ENCODE peak calls at places on chromosomes 11 and 22, in four cellular contexts. X is GM12864, Q is retinal pigment epithelial cell, F is foreskin fibroblast. J is an unnamed sample.

GRCh38 chr11:103228807-103229206 is 119.6 kb downstream of the DYNC2H1 start:
- DNase-seq in X (no peak), Q (peak), F (no peak), J (no peak)

GRCh38 chr11:45489281-45489906 is 176.0 kb downstream of the CHST1 start:
- DNase-seq in X (no peak), Q (no peak), F (no peak), J (no peak)

GRCh38 chr11:57436031-57436430 is 9.1 kb upstream of the SLC43A3 start:
- DNase-seq in X (no peak), Q (no peak), F (no peak), J (no peak)

GRCh38 chr11:63738720-63739360 is 29.7 kb downstream of the ZFTA start:
- DNase-seq in X (peak), Q (peak), F (peak), J (no peak)

GRCh38 chr22:27692243-27692642 is 109.3 kb downstream of the MN1 start:
- DNase-seq in X (no peak), Q (no peak), F (peak), J (no peak)

GRCh38 chr11:71286701-71287643 is 34.6 kb upstream of the SHANK2 start:
- DNase-seq in X (no peak), Q (no peak), F (peak), J (no peak)

GRCh38 chr11:65781152-65781961 is 581 bp upstream of the AP5B1 start:
- DNase-seq in X (no peak), Q (no peak), F (peak), J (peak)

GRCh38 chr11:111336582-111337256 is 38.4 kb downstream of the POU2AF3 start:
- DNase-seq in X (no peak), Q (no peak), F (peak), J (no peak)

GRCh38 chr22:24370426-24370825 is 57.0 kb upstream of the ADORA2A start:
- DNase-seq in X (no peak), Q (no peak), F (no peak), J (no peak)

GRCh38 chr11:69647761-69648497 is 7.0 kb downstream of the CCND1 start:
- DNase-seq in X (no peak), Q (no peak), F (no peak), J (no peak)

GRCh38 chr11:112453601-112454577 is 193.2 kb upstream of the PLET1 start:
- DNase-seq in X (peak), Q (no peak), F (peak), J (peak)

GRCh38 chr11:1101318-1102089 is 26.8 kb downstream of the MUC2 start:
- DNase-seq in X (no peak), Q (no peak), F (no peak), J (no peak)

GRCh38 chr11:21323617-21324016 is 654.2 kb downstream of the NELL1 start:
- DNase-seq in X (no peak), Q (no peak), F (no peak), J (no peak)

GRCh38 chr11:30017467-30017895 is 651 bp upstream of the KCNA4 start:
- DNase-seq in X (no peak), Q (no peak), F (no peak), J (no peak)

GRCh38 chr11:2089536-2090165 is 49.5 kb downstream of the IGF2 start:
- DNase-seq in X (no peak), Q (no peak), F (peak), J (peak)